ENCODE peak calls at places on chromosomes 11 and 22, in four cellular contexts. One of them, this sample, is unnamed.

GRCh38 chr11:111565111-111565720 is 24.7 kb downstream of the LAYN start:
- DNase-seq in AG04450: no peak
- DNase-seq in CD8-positive, alpha-beta T cell: peak; percentile 72
- DNase-seq in lower lobe of right lung: no peak
- DNase-seq in this sample: no peak

GRCh38 chr22:46245515-46245914 is 4.6 kb downstream of the CDPF1 start:
- DNase-seq in CD8-positive, alpha-beta T cell: no peak
- DNase-seq in AG04450: no peak
- DNase-seq in lower lobe of right lung: no peak
- DNase-seq in this sample: no peak

GRCh38 chr11:23991140-23991539 is 505.7 kb upstream of the LUZP2 start:
- DNase-seq in CD8-positive, alpha-beta T cell: no peak
- DNase-seq in AG04450: peak; percentile 73
- DNase-seq in lower lobe of right lung: no peak
- DNase-seq in this sample: no peak

GRCh38 chr11:111814567-111814966 is 48.4 kb upstream of the PPP2R1B start:
- DNase-seq in lower lobe of right lung: no peak
- DNase-seq in CD8-positive, alpha-beta T cell: no peak
- DNase-seq in AG04450: peak; percentile 76
- DNase-seq in this sample: no peak

GRCh38 chr11:94909371-94909820 is 64.0 kb downstream of the CWC15 start:
- DNase-seq in lower lobe of right lung: no peak
- DNase-seq in CD8-positive, alpha-beta T cell: no peak
- DNase-seq in AG04450: no peak
- DNase-seq in this sample: no peak

GRCh38 chr11:78203184-78203583 is 14.5 kb downstream of the USP35 start:
- DNase-seq in lower lobe of right lung: no peak
- DNase-seq in AG04450: no peak
- DNase-seq in CD8-positive, alpha-beta T cell: peak; percentile 69
- DNase-seq in this sample: no peak

GRCh38 chr11:28833670-28834069 is 725.5 kb downstream of the METTL15 start:
- DNase-seq in AG04450: peak; percentile 85
- DNase-seq in lower lobe of right lung: no peak
- DNase-seq in CD8-positive, alpha-beta T cell: no peak
- DNase-seq in this sample: no peak

GRCh38 chr11:10356161-10356560 is 51.3 kb downstream of the ADM start:
- DNase-seq in AG04450: no peak
- DNase-seq in CD8-positive, alpha-beta T cell: no peak
- DNase-seq in lower lobe of right lung: no peak
- DNase-seq in this sample: no peak

GRCh38 chr11:94754335-94754734 is 13.8 kb upstream of the AMOTL1 start:
- DNase-seq in AG04450: no peak
- DNase-seq in CD8-positive, alpha-beta T cell: no peak
- DNase-seq in lower lobe of right lung: no peak
- DNase-seq in this sample: no peak

GRCh38 chr11:2768471-2769408 is 68.9 kb upstream of the KCNQ1OT1 start:
- DNase-seq in lower lobe of right lung: peak; percentile 30
- DNase-seq in CD8-positive, alpha-beta T cell: no peak
- DNase-seq in AG04450: peak; percentile 34
- DNase-seq in this sample: no peak

GRCh38 chr22:35544189-35544588 is 3.6 kb downstream of the RASD2 start:
- DNase-seq in lower lobe of right lung: no peak
- DNase-seq in CD8-positive, alpha-beta T cell: no peak
- DNase-seq in AG04450: no peak
- DNase-seq in this sample: no peak

GRCh38 chr11:116168459-116168787 is 604.4 kb downstream of the BUD13 start:
- DNase-seq in CD8-positive, alpha-beta T cell: no peak
- DNase-seq in lower lobe of right lung: no peak
- DNase-seq in AG04450: no peak
- DNase-seq in this sample: no peak

GRCh38 chr11:46381046-46381835 is at the start of gene MDK:
- DNase-seq in CD8-positive, alpha-beta T cell: no peak
- DNase-seq in lower lobe of right lung: peak; percentile 59
- DNase-seq in AG04450: no peak
- DNase-seq in this sample: no peak

GRCh38 chr11:17738350-17739207 is 4.0 kb downstream of the KCNC1 start:
- DNase-seq in lower lobe of right lung: no peak
- DNase-seq in AG04450: no peak
- DNase-seq in CD8-positive, alpha-beta T cell: no peak
- DNase-seq in this sample: no peak

GRCh38 chr11:3156661-3157311 is 8.3 kb downstream of the OSBPL5 start:
- DNase-seq in AG04450: no peak
- DNase-seq in lower lobe of right lung: peak; percentile 53
- DNase-seq in CD8-positive, alpha-beta T cell: no peak
- DNase-seq in this sample: no peak

GRCh38 chr11:28384418-28384817 is 276.2 kb downstream of the METTL15 start:
- DNase-seq in CD8-positive, alpha-beta T cell: no peak
- DNase-seq in AG04450: peak; percentile 76
- DNase-seq in lower lobe of right lung: no peak
- DNase-seq in this sample: peak; percentile 25

GRCh38 chr22:50300620-50301257 is 6.7 kb downstream of the PLXNB2 start:
- DNase-seq in AG04450: no peak
- DNase-seq in CD8-positive, alpha-beta T cell: no peak
- DNase-seq in lower lobe of right lung: no peak
- DNase-seq in this sample: no peak

GRCh38 chr11:47398011-47398410 is 10.4 kb upstream of the SLC39A13 start:
- DNase-seq in lower lobe of right lung: no peak
- DNase-seq in CD8-positive, alpha-beta T cell: no peak
- DNase-seq in AG04450: no peak
- DNase-seq in this sample: no peak

GRCh38 chr11:45765107-45765668 is 39.8 kb upstream of the SLC35C1 start:
- DNase-seq in CD8-positive, alpha-beta T cell: no peak
- DNase-seq in lower lobe of right lung: no peak
- DNase-seq in AG04450: no peak
- DNase-seq in this sample: no peak

GRCh38 chr11:77174559-77174958 is 46.5 kb downstream of the MYO7A start:
- DNase-seq in AG04450: no peak
- DNase-seq in CD8-positive, alpha-beta T cell: no peak
- DNase-seq in lower lobe of right lung: peak; percentile 40
- DNase-seq in this sample: no peak

GRCh38 chr11:66136752-66137123 is 66.7 kb downstream of the PACS1 start:
- DNase-seq in CD8-positive, alpha-beta T cell: no peak
- DNase-seq in lower lobe of right lung: no peak
- DNase-seq in AG04450: no peak
- DNase-seq in this sample: no peak

DNA sequence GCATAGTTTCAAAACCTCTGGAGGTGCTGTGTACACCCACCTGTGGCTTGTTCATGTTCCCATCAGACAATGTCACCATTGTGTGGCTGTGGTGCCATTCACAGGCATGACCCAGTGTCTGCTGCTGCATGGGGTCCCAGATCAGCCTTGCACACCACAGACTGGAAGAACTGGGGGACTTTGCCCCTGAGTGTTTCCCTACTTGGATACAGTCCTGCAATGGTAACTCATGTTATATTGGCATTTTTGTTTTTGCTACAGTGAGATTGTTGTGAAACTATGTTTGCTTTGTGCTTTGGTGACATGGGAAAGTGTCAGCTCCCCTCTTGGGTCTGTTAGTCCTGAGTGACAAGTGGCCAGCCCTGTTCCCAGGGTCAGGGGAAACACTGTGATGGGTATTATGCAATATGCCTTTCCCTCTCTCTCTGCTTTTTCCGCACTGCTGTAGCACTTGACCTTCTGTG is 108.8 kb downstream of the NAV2 start:
- DNase-seq in CD8-positive, alpha-beta T cell: no peak
- DNase-seq in lower lobe of right lung: peak; percentile 54
- DNase-seq in AG04450: no peak
- DNase-seq in this sample: no peak
- H3K27ac ChIP-seq in CD8-positive, alpha-beta T cell: no peak overlapping the region
- H3K27ac ChIP-seq in lower lobe of right lung: peak overlapping the region; percentile 31
- H3K27ac ChIP-seq in AG04450: no peak overlapping the region
- H3K27ac ChIP-seq in this sample: no peak overlapping the region

GRCh38 chr22:40681451-40681850 is 2.2 kb downstream of the MCHR1 start:
- DNase-seq in CD8-positive, alpha-beta T cell: no peak
- DNase-seq in AG04450: no peak
- DNase-seq in lower lobe of right lung: no peak
- DNase-seq in this sample: no peak

GRCh38 chr22:40680819-40681183 is 1.5 kb downstream of the MCHR1 start:
- DNase-seq in CD8-positive, alpha-beta T cell: no peak
- DNase-seq in lower lobe of right lung: no peak
- DNase-seq in AG04450: no peak
- DNase-seq in this sample: no peak

GRCh38 chr22:40678493-40679248 is 613 bp upstream of the MCHR1 start:
- DNase-seq in CD8-positive, alpha-beta T cell: no peak
- DNase-seq in AG04450: no peak
- DNase-seq in lower lobe of right lung: no peak
- DNase-seq in this sample: no peak

GRCh38 chr22:40679249-40679963 is at the start of gene MCHR1:
- DNase-seq in AG04450: no peak
- DNase-seq in CD8-positive, alpha-beta T cell: no peak
- DNase-seq in lower lobe of right lung: no peak
- DNase-seq in this sample: no peak

GRCh38 chr22:40679964-40680818 is 907 bp downstream of the MCHR1 start:
- DNase-seq in CD8-positive, alpha-beta T cell: no peak
- DNase-seq in AG04450: no peak
- DNase-seq in lower lobe of right lung: no peak
- DNase-seq in this sample: no peak
- TF ChIP-seq CTCF in CD8-positive, alpha-beta T cell: no peak
- TF ChIP-seq CTCF in AG04450: peak; percentile 31
- TF ChIP-seq CTCF in lower lobe of right lung: no peak
- TF ChIP-seq CTCF in this sample: peak; percentile 30

GRCh38 chr11:44583353-44583669 is 17.8 kb downstream of the CD82 start:
- DNase-seq in AG04450: no peak
- DNase-seq in CD8-positive, alpha-beta T cell: no peak
- DNase-seq in lower lobe of right lung: no peak
- DNase-seq in this sample: no peak
- H3K27ac ChIP-seq in AG04450: no peak overlapping the region
- H3K27ac ChIP-seq in CD8-positive, alpha-beta T cell: no peak overlapping the region
- H3K27ac ChIP-seq in lower lobe of right lung: peak overlapping the region; percentile 24
- H3K27ac ChIP-seq in this sample: no peak overlapping the region

GRCh38 chr22:19488884-19489843 is 9.4 kb downstream of the CDC45 start:
- DNase-seq in lower lobe of right lung: no peak
- DNase-seq in AG04450: no peak
- DNase-seq in CD8-positive, alpha-beta T cell: no peak
- DNase-seq in this sample: no peak
- TF ChIP-seq CTCF in lower lobe of right lung: no peak
- TF ChIP-seq CTCF in AG04450: peak; percentile 23
- TF ChIP-seq CTCF in CD8-positive, alpha-beta T cell: no peak
- TF ChIP-seq CTCF in this sample: no peak

GRCh38 chr11:7347611-7348431 is 96.1 kb downstream of the SYT9 start:
- DNase-seq in lower lobe of right lung: no peak
- DNase-seq in CD8-positive, alpha-beta T cell: no peak
- DNase-seq in AG04450: no peak
- DNase-seq in this sample: no peak

GRCh38 chr11:7353100-7353499 is 101.4 kb downstream of the SYT9 start:
- DNase-seq in CD8-positive, alpha-beta T cell: no peak
- DNase-seq in AG04450: no peak
- DNase-seq in lower lobe of right lung: peak; percentile 20
- DNase-seq in this sample: peak; percentile 5

GRCh38 chr11:7351228-7351627 is 99.5 kb downstream of the SYT9 start:
- DNase-seq in AG04450: no peak
- DNase-seq in lower lobe of right lung: peak; percentile 17
- DNase-seq in CD8-positive, alpha-beta T cell: no peak
- DNase-seq in this sample: no peak

DNA sequence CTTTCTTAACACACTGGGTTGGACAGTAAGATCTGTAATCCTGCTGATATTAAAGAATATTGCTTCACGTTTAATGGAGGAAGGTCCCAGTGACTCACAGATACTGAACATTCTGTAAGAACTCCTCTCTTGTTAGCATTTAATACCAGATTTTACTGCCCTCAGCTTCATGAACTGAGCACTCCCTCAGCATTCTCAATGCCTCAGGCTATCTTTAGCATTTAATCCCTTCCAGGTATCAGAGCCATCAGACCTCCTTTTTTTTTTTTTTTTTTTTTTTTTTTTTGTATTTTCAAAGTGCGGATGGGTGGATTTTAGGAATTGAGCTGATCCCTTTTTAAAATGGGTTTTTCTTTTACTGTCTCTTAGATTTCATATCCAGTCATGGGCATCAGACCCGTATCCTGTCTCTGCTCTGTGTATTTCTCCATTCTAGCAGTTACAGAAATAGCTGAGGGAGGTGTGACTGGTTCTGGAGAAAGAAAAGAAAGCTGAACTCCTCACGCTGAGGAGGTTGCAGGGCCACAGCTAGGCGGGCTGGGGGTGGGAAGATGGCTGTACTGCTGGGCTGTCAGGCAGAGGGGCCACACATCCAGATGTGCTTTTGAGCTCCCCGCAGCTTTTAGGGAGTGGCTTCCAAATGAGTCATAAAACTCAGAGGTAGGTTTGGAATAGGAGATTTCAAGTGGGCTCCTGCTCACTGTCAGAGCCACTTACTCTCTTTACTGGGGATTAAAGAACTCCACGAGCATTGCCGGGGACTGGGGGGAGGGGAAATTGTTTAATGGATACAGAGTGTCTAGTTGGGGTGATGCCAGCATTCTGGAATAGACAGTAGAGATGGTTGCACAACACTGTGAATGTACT is 97.0 kb downstream of the SYT9 start:
- DNase-seq in AG04450: no peak
- DNase-seq in lower lobe of right lung: no peak
- DNase-seq in CD8-positive, alpha-beta T cell: no peak
- DNase-seq in this sample: no peak
- H3K27ac ChIP-seq in AG04450: no peak overlapping the region
- H3K27ac ChIP-seq in lower lobe of right lung: no peak overlapping the region
- H3K27ac ChIP-seq in CD8-positive, alpha-beta T cell: no peak overlapping the region
- H3K27ac ChIP-seq in this sample: no peak overlapping the region

GRCh38 chr22:38202437-38203089 is 769 bp downstream of the MAFF start:
- DNase-seq in AG04450: peak; percentile 71
- DNase-seq in lower lobe of right lung: peak; percentile 92
- DNase-seq in CD8-positive, alpha-beta T cell: peak; percentile 53
- DNase-seq in this sample: no peak
- TF ChIP-seq CTCF in AG04450: no peak
- TF ChIP-seq CTCF in lower lobe of right lung: peak; percentile 30
- TF ChIP-seq CTCF in CD8-positive, alpha-beta T cell: no peak
- TF ChIP-seq CTCF in this sample: no peak